ENCODE peak calls at places on chromosomes 5 and 9, in nine cellular contexts. Z is mucosa of descending colon; T is A549; A is cardiac muscle cell; E is uterus; I is mesothelial cell of epicardium; C is brain microvascular endothelial cell; N is CD8-positive, alpha-beta T cell; P is endothelial cell. X is an unnamed sample.
A peak's percentile ranks its signal among the peaks of the same experiment; 100 is the strongest.

GRCh38 chr5:172789687-172790495 is 18.9 kb upstream of the DUSP1 start:
- DNase-seq in Z (no peak), T (no peak), A (no peak), E (no peak), I (no peak), C (no peak), N (no peak), P (no peak), X (no peak)

GRCh38 chr5:104088876-104089778 is 526.5 kb upstream of the NUDT12 start:
- DNase-seq in Z (no peak), T (no peak), A (no peak), E (no peak), I (no peak), C (no peak), N (no peak), P (no peak), X (no peak)

GRCh38 chr5:61816146-61816545 is 484.1 kb downstream of the ZSWIM6 start:
- DNase-seq in Z (no peak), T (no peak), A (no peak), E (no peak), I (no peak), C (no peak), N (no peak), P (no peak), X (no peak)

GRCh38 chr5:180090769-180091546 is 19.4 kb upstream of the RNF130 start:
- DNase-seq in Z (peak; percentile 63), T (peak; percentile 75), A (peak; percentile 52), E (no peak), I (no peak), C (peak; percentile 36), N (no peak), P (peak; percentile 31), X (no peak)

GRCh38 chr5:77211013-77211690 is 672 bp downstream of the PDE8B start:
- DNase-seq in Z (no peak), T (no peak), A (peak; percentile 44), E (peak; percentile 28), I (no peak), C (no peak), N (no peak), P (no peak), X (no peak)

GRCh38 chr9:15606667-15607472 is 54.0 kb downstream of the CCDC171 start:
- DNase-seq in Z (peak; percentile 56), T (peak; percentile 34), A (peak; percentile 51), E (no peak), I (no peak), C (peak; percentile 42), N (no peak), P (peak; percentile 11), X (no peak)

GRCh38 chr9:111795557-111795839 is 761 bp upstream of the SHOC1 start:
- DNase-seq in Z (no peak), T (no peak), A (no peak), E (no peak), I (no peak), C (no peak), N (no peak), P (no peak), X (no peak)

GRCh38 chr5:53027913-53028312 is 38.8 kb downstream of the ITGA2 start:
- DNase-seq in Z (no peak), T (peak; percentile 39), A (no peak), E (peak; percentile 37), I (no peak), C (peak; percentile 62), N (no peak), P (no peak), X (no peak)

GRCh38 chr9:113912816-113913215 is 36.7 kb downstream of the ZNF618 start:
- DNase-seq in Z (peak; percentile 9), T (no peak), A (peak; percentile 30), E (no peak), I (no peak), C (no peak), N (no peak), P (no peak), X (no peak)

GRCh38 chr5:73692166-73692640 is 66.2 kb downstream of the ARHGEF28 start:
- DNase-seq in Z (no peak), T (no peak), A (no peak), E (no peak), I (no peak), C (peak; percentile 80), N (no peak), P (no peak), X (no peak)

GRCh38 chr5:63141582-63141981 is 563.0 kb downstream of the LRRC70 start:
- DNase-seq in Z (no peak), T (no peak), A (no peak), E (no peak), I (no peak), C (no peak), N (no peak), P (no peak), X (no peak)

GRCh38 chr5:116799401-116799800 is 224.8 kb upstream of the SEMA6A start:
- DNase-seq in Z (no peak), T (no peak), A (no peak), E (no peak), I (no peak), C (no peak), N (no peak), P (no peak), X (no peak)

GRCh38 chr9:214488-215448 is at the start of gene DOCK8:
- DNase-seq in Z (peak; percentile 73), T (peak; percentile 75), A (peak; percentile 72), E (no peak), I (peak; percentile 49), C (no peak), N (peak; percentile 19), P (peak; percentile 78), X (no peak)

GRCh38 chr9:69370430-69370829 is 45.4 kb downstream of the ENTREP1 start:
- DNase-seq in Z (no peak), T (no peak), A (no peak), E (no peak), I (no peak), C (no peak), N (no peak), P (no peak), X (no peak)

GRCh38 chr5:112574566-112574965 is 155.5 kb upstream of the EPB41L4A start:
- DNase-seq in Z (no peak), T (no peak), A (peak; percentile 75), E (no peak), I (no peak), C (no peak), N (no peak), P (no peak), X (no peak)

GRCh38 chr5:134004626-134005414 is at the start of gene VDAC1:
- DNase-seq in Z (peak; percentile 78), T (peak; percentile 88), A (peak; percentile 92), E (peak; percentile 75), I (peak; percentile 66), C (peak; percentile 76), N (peak; percentile 74), P (peak; percentile 79), X (peak; percentile 72)

DNA sequence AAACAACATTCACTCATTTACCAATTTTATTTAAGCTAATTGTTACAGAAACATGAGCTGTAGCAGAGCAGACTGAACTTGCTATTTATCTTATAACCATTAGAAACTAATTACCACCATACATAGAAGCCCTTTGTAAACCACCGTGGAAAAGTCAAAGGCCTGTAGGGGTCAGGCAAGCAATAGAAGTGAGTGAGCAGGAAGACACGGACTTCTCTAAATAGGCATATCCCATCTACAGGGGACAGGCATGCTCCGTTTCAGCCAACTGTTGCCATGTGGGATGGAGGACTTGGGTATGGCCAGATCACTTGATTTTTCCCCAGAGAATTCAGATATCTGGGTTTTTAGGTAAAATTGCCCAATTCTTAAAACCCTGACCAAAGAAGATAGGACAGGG is 44.8 kb downstream of the PRRC1 start:
- DNase-seq in Z (no peak), T (peak; percentile 29), A (peak; percentile 57), E (no peak), I (no peak), C (no peak), N (no peak), P (peak; percentile 17), X (no peak)
- TF ChIP-seq CTCF in Z (no peak), T (peak; percentile 38), A (peak; percentile 35), E (peak; percentile 14), I (no peak), C (peak; percentile 35), N (no peak), P (no peak), X (peak; percentile 53)

DNA sequence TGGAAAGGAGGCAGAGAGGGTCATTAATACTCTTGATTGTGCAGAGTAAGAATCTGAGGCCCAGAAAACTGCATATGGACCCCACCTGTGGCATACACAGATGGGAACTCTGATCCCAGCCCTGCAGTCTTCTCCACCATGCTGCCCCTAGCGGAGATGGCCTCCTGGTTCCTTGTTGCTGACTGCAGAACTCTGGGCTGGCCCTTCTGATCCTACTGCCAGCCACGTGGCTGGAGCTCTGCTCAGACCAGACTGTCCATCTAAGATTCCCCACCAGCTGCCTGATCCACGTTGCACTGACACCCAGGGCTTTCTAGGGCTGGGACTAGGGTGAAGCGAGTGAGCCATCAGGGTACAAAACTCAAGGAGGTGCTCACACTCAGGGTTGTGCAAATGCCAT is 245.7 kb upstream of the NR4A3 start:
- DNase-seq in Z (no peak), T (peak; percentile 10), A (no peak), E (no peak), I (no peak), C (no peak), N (no peak), P (no peak), X (no peak)
- TF ChIP-seq CTCF in Z (no peak), T (no peak), A (no peak), E (no peak), I (no peak), C (no peak), N (no peak), P (no peak), X (no peak)

GRCh38 chr5:132822650-132823480 is 7.6 kb downstream of the SHROOM1 start:
- DNase-seq in Z (no peak), T (no peak), A (peak; percentile 62), E (no peak), I (peak; percentile 33), C (no peak), N (no peak), P (no peak), X (no peak)
- TF ChIP-seq CTCF in Z (no peak), T (no peak), A (no peak), E (no peak), I (no peak), C (no peak), N (no peak), P (no peak), X (no peak)

GRCh38 chr5:124742521-124742920 is 3.9 kb downstream of the ZNF608 start:
- DNase-seq in Z (no peak), T (no peak), A (no peak), E (no peak), I (no peak), C (no peak), N (no peak), P (no peak), X (no peak)

GRCh38 chr5:124743534-124744169 is 2.8 kb downstream of the ZNF608 start:
- DNase-seq in Z (peak; percentile 51), T (no peak), A (peak; percentile 61), E (no peak), I (no peak), C (no peak), N (no peak), P (no peak), X (no peak)

GRCh38 chr5:124742983-124743533 is 3.4 kb downstream of the ZNF608 start:
- DNase-seq in Z (no peak), T (no peak), A (no peak), E (peak; percentile 62), I (no peak), C (peak; percentile 88), N (no peak), P (no peak), X (no peak)

GRCh38 chr5:124745367-124746251 is 830 bp downstream of the ZNF608 start:
- DNase-seq in Z (peak; percentile 51), T (no peak), A (peak; percentile 56), E (no peak), I (no peak), C (no peak), N (no peak), P (no peak), X (no peak)

GRCh38 chr5:124744170-124744911 is 2.1 kb downstream of the ZNF608 start:
- DNase-seq in Z (peak; percentile 77), T (no peak), A (no peak), E (peak; percentile 55), I (no peak), C (no peak), N (no peak), P (peak; percentile 12), X (no peak)
- TF ChIP-seq CTCF in Z (no peak), T (no peak), A (peak; percentile 10), E (no peak), I (no peak), C (peak; percentile 26), N (no peak), P (no peak), X (no peak)

X was measured in D721Med.